ENCODE peak calls at places on chromosomes 6 and 20, in four cellular contexts. One of them, this sample, is unnamed.

GRCh38 chr20:25706793-25707192 is 10.1 kb upstream of the ZNF337 start:
- DNase-seq in epithelial cell of esophagus: peak; percentile 22
- DNase-seq in GM13976: no peak
- DNase-seq in left cardiac atrium: no peak
- DNase-seq in this sample: no peak

GRCh38 chr6:71523548-71523947 is 234.9 kb downstream of the OGFRL1 start:
- DNase-seq in epithelial cell of esophagus: no peak
- DNase-seq in GM13976: no peak
- DNase-seq in left cardiac atrium: no peak
- DNase-seq in this sample: no peak

GRCh38 chr6:56690519-56691200 is 48.0 kb upstream of the DST start:
- DNase-seq in epithelial cell of esophagus: peak; percentile 64
- DNase-seq in GM13976: no peak
- DNase-seq in left cardiac atrium: no peak
- DNase-seq in this sample: no peak

GRCh38 chr20:63934271-63935068 is 21.7 kb downstream of the UCKL1 start:
- DNase-seq in epithelial cell of esophagus: no peak
- DNase-seq in GM13976: no peak
- DNase-seq in left cardiac atrium: no peak
- DNase-seq in this sample: no peak

GRCh38 chr6:142891454-142891853 is 53.5 kb downstream of the HIVEP2 start:
- DNase-seq in epithelial cell of esophagus: no peak
- DNase-seq in GM13976: no peak
- DNase-seq in left cardiac atrium: no peak
- DNase-seq in this sample: no peak

GRCh38 chr20:63553933-63554290 is at the start of gene FNDC11:
- DNase-seq in epithelial cell of esophagus: peak; percentile 20
- DNase-seq in GM13976: peak; percentile 69
- DNase-seq in left cardiac atrium: peak; percentile 68
- DNase-seq in this sample: peak; percentile 55

GRCh38 chr6:11271228-11271627 is 38.8 kb upstream of the NEDD9 start:
- DNase-seq in epithelial cell of esophagus: no peak
- DNase-seq in GM13976: no peak
- DNase-seq in left cardiac atrium: no peak
- DNase-seq in this sample: no peak

GRCh38 chr6:49205526-49205925 is 257.5 kb downstream of the MMUT start:
- DNase-seq in epithelial cell of esophagus: no peak
- DNase-seq in GM13976: no peak
- DNase-seq in left cardiac atrium: no peak
- DNase-seq in this sample: no peak

GRCh38 chr6:30238178-30238795 is 25.1 kb upstream of the TRIM26 start:
- DNase-seq in epithelial cell of esophagus: peak; percentile 45
- DNase-seq in GM13976: peak; percentile 74
- DNase-seq in left cardiac atrium: no peak
- DNase-seq in this sample: peak; percentile 43

GRCh38 chr6:34955447-34955846 is 66.4 kb downstream of the ANKS1A start:
- DNase-seq in epithelial cell of esophagus: no peak
- DNase-seq in GM13976: no peak
- DNase-seq in left cardiac atrium: no peak
- DNase-seq in this sample: no peak

GRCh38 chr6:47424436-47424836 is 53.2 kb upstream of the CD2AP start:
- DNase-seq in epithelial cell of esophagus: no peak
- DNase-seq in GM13976: no peak
- DNase-seq in left cardiac atrium: no peak
- DNase-seq in this sample: no peak

GRCh38 chr6:89950879-89951391 is 56.7 kb downstream of the GJA10 start:
- DNase-seq in epithelial cell of esophagus: peak; percentile 97
- DNase-seq in GM13976: no peak
- DNase-seq in left cardiac atrium: peak; percentile 33
- DNase-seq in this sample: no peak

GRCh38 chr6:5302220-5302946 is 41.1 kb downstream of the FARS2 start:
- DNase-seq in epithelial cell of esophagus: no peak
- DNase-seq in GM13976: peak; percentile 34
- DNase-seq in left cardiac atrium: no peak
- DNase-seq in this sample: peak; percentile 37

GRCh38 chr20:21100590-21101452 is 5.3 kb downstream of the LINC00237 start:
- DNase-seq in epithelial cell of esophagus: peak; percentile 5
- DNase-seq in GM13976: peak; percentile 46
- DNase-seq in left cardiac atrium: no peak
- DNase-seq in this sample: peak; percentile 35

GRCh38 chr6:147005499-147005898 is 198.7 kb upstream of the STXBP5 start:
- DNase-seq in epithelial cell of esophagus: no peak
- DNase-seq in GM13976: no peak
- DNase-seq in left cardiac atrium: no peak
- DNase-seq in this sample: no peak

GRCh38 chr20:4060054-4060795 is 44.9 kb upstream of the RNF24 start:
- DNase-seq in epithelial cell of esophagus: no peak
- DNase-seq in GM13976: peak; percentile 71
- DNase-seq in left cardiac atrium: peak; percentile 54
- DNase-seq in this sample: no peak

GRCh38 chr6:30127238-30128093 is 8.5 kb upstream of the TRIM40 start:
- DNase-seq in epithelial cell of esophagus: no peak
- DNase-seq in GM13976: no peak
- DNase-seq in left cardiac atrium: no peak
- DNase-seq in this sample: no peak

GRCh38 chr6:17725083-17725482 is 18.4 kb upstream of the NUP153 start:
- DNase-seq in epithelial cell of esophagus: no peak
- DNase-seq in GM13976: no peak
- DNase-seq in left cardiac atrium: peak; percentile 59
- DNase-seq in this sample: no peak

GRCh38 chr6:107823047-107823557 is 1.0 kb downstream of the SCML4 start:
- DNase-seq in epithelial cell of esophagus: no peak
- DNase-seq in GM13976: peak; percentile 34
- DNase-seq in left cardiac atrium: no peak
- DNase-seq in this sample: no peak

GRCh38 chr6:33744895-33745546 is 1.7 kb downstream of the IP6K3 start:
- DNase-seq in epithelial cell of esophagus: no peak
- DNase-seq in GM13976: no peak
- DNase-seq in left cardiac atrium: no peak
- DNase-seq in this sample: no peak

GRCh38 chr20:48393721-48394120 is 434.1 kb downstream of the PREX1 start:
- DNase-seq in epithelial cell of esophagus: no peak
- DNase-seq in GM13976: no peak
- DNase-seq in left cardiac atrium: no peak
- DNase-seq in this sample: no peak

GRCh38 chr20:31881945-31882344 is 11.5 kb downstream of the TTLL9 start:
- DNase-seq in epithelial cell of esophagus: no peak
- DNase-seq in GM13976: no peak
- DNase-seq in left cardiac atrium: no peak
- DNase-seq in this sample: no peak

GRCh38 chr6:24779416-24779815 is 4.7 kb downstream of the GMNN start:
- DNase-seq in epithelial cell of esophagus: peak; percentile 8
- DNase-seq in GM13976: peak; percentile 55
- DNase-seq in left cardiac atrium: no peak
- DNase-seq in this sample: no peak

GRCh38 chr20:5918856-5919633 is 31.3 kb downstream of the TRMT6 start:
- DNase-seq in epithelial cell of esophagus: peak; percentile 87
- DNase-seq in GM13976: no peak
- DNase-seq in left cardiac atrium: no peak
- DNase-seq in this sample: no peak

GRCh38 chr20:48614593-48615274 is 213.1 kb downstream of the PREX1 start:
- DNase-seq in epithelial cell of esophagus: peak; percentile 45
- DNase-seq in GM13976: no peak
- DNase-seq in left cardiac atrium: no peak
- DNase-seq in this sample: no peak

GRCh38 chr6:131778134-131778533 is 29.7 kb upstream of the ENPP1 start:
- DNase-seq in epithelial cell of esophagus: no peak
- DNase-seq in GM13976: no peak
- DNase-seq in left cardiac atrium: no peak
- DNase-seq in this sample: no peak

GRCh38 chr20:37294262-37294981 is 5.0 kb downstream of the MANBAL start:
- DNase-seq in epithelial cell of esophagus: no peak
- DNase-seq in GM13976: no peak
- DNase-seq in left cardiac atrium: no peak
- DNase-seq in this sample: no peak

GRCh38 chr20:15702161-15702560 is 871.1 kb downstream of the KIF16B start:
- DNase-seq in epithelial cell of esophagus: no peak
- DNase-seq in GM13976: no peak
- DNase-seq in left cardiac atrium: no peak
- DNase-seq in this sample: no peak

GRCh38 chr20:22567944-22568871 is 16.2 kb downstream of the FOXA2 start:
- DNase-seq in epithelial cell of esophagus: no peak
- DNase-seq in GM13976: no peak
- DNase-seq in left cardiac atrium: no peak
- DNase-seq in this sample: no peak

GRCh38 chr20:38426498-38426897 is 8.6 kb downstream of the SNHG17 start:
- DNase-seq in epithelial cell of esophagus: no peak
- DNase-seq in GM13976: no peak
- DNase-seq in left cardiac atrium: no peak
- DNase-seq in this sample: no peak

GRCh38 chr20:54643761-54644160 is 168.4 kb downstream of the DOK5 start:
- DNase-seq in epithelial cell of esophagus: peak; percentile 56
- DNase-seq in GM13976: no peak
- DNase-seq in left cardiac atrium: no peak
- DNase-seq in this sample: no peak

GRCh38 chr20:34515484-34516037 is 661 bp upstream of the DYNLRB1 start:
- DNase-seq in epithelial cell of esophagus: peak; percentile 92
- DNase-seq in GM13976: peak; percentile 81
- DNase-seq in left cardiac atrium: peak; percentile 53
- DNase-seq in this sample: peak; percentile 70

GRCh38 chr6:30685157-30685976 is 1.1 kb downstream of the PPP1R18 start:
- DNase-seq in epithelial cell of esophagus: peak; percentile 45
- DNase-seq in GM13976: no peak
- DNase-seq in left cardiac atrium: peak; percentile 45
- DNase-seq in this sample: no peak

GRCh38 chr20:51424270-51425041 is 118.1 kb downstream of the NFATC2 start:
- DNase-seq in epithelial cell of esophagus: no peak
- DNase-seq in GM13976: no peak
- DNase-seq in left cardiac atrium: no peak
- DNase-seq in this sample: peak; percentile 49

GRCh38 chr20:8267009-8267408 is 134.9 kb downstream of the PLCB1 start:
- DNase-seq in epithelial cell of esophagus: no peak
- DNase-seq in GM13976: no peak
- DNase-seq in left cardiac atrium: no peak
- DNase-seq in this sample: no peak

GRCh38 chr20:3712279-3712873 is at the start of gene SIGLEC1:
- DNase-seq in epithelial cell of esophagus: no peak
- DNase-seq in GM13976: no peak
- DNase-seq in left cardiac atrium: peak; percentile 70
- DNase-seq in this sample: no peak

GRCh38 chr6:138824482-138825134 is 28.7 kb downstream of the ECT2L start:
- DNase-seq in epithelial cell of esophagus: peak; percentile 59
- DNase-seq in GM13976: no peak
- DNase-seq in left cardiac atrium: no peak
- DNase-seq in this sample: no peak